ENCODE peak calls at places on chromosome 12, in six cellular contexts. D is stomach, Q is adrenal gland, T is thyroid gland, O is tibial nerve, F is heart left ventricle. M is an unnamed sample. For H3K36me3, the result is how much of the 10 kb centered on the place peaks cover.

GRCh38 chr12:68420225-68421008 is 88.3 kb upstream of the MDM1 start:
- DNase-seq in D (no peak), Q (peak), T (no peak), O (peak), F (no peak), M (no peak)

GRCh38 chr12:16613199-16613598 is 7.2 kb upstream of the LMO3 start:
- DNase-seq in D (no peak), Q (no peak), T (no peak), O (no peak), F (no peak), M (no peak)

GRCh38 chr12:95989504-95990123 is 6.5 kb downstream of the HAL start:
- DNase-seq in D (no peak), Q (no peak), T (no peak), O (no peak), F (no peak), M (no peak)

GRCh38 chr12:94435511-94435927 is 24.1 kb downstream of the CEP83 start:
- DNase-seq in D (no peak), Q (no peak), T (no peak), O (no peak), F (no peak), M (peak)

GRCh38 chr12:47296828-47297227 is 217.1 kb upstream of the AMIGO2 start:
- DNase-seq in D (no peak), Q (no peak), T (no peak), O (no peak), F (no peak), M (no peak)

GRCh38 chr12:77924703-77925102 is 94.0 kb downstream of the NAV3 start:
- DNase-seq in D (no peak), Q (no peak), T (no peak), O (no peak), F (no peak), M (no peak)

GRCh38 chr12:103880299-103881142 is 39.5 kb upstream of the NT5DC3 start:
- DNase-seq in D (no peak), Q (no peak), T (no peak), O (no peak), F (no peak), M (no peak)

GRCh38 chr12:95073698-95074520 is 491 bp upstream of the NR2C1 start:
- DNase-seq in D (no peak), Q (no peak), T (no peak), O (no peak), F (no peak), M (no peak)

GRCh38 chr12:115213538-115213961 is 529.6 kb upstream of the TBX3 start:
- DNase-seq in D (no peak), Q (no peak), T (no peak), O (no peak), F (no peak), M (no peak)

GRCh38 chr12:51351913-51352532 is 5.5 kb upstream of the CELA1 start:
- DNase-seq in D (no peak), Q (peak), T (peak), O (peak), F (no peak), M (no peak)

GRCh38 chr12:3263282-3263681 is 186.1 kb downstream of the TSPAN9 start:
- DNase-seq in D (no peak), Q (no peak), T (no peak), O (no peak), F (no peak), M (no peak)

GRCh38 chr12:39103552-39104165 is 198.3 kb upstream of the CPNE8 start:
- DNase-seq in D (no peak), Q (peak), T (no peak), O (peak), F (no peak), M (no peak)

GRCh38 chr12:119412811-119413794 is 78.6 kb downstream of the CCDC60 start:
- DNase-seq in D (peak), Q (peak), T (peak), O (peak), F (no peak), M (no peak)

GRCh38 chr12:105706321-105706972 is 376.0 kb downstream of the C12orf75 start:
- DNase-seq in D (no peak), Q (peak), T (no peak), O (no peak), F (peak), M (no peak)

GRCh38 chr12:94110258-94110657 is 38.1 kb upstream of the PLXNC1 start:
- DNase-seq in D (no peak), Q (no peak), T (no peak), O (no peak), F (no peak), M (no peak)

GRCh38 chr12:105047303-105047702 is 37.0 kb downstream of the ALDH1L2 start:
- DNase-seq in D (no peak), Q (no peak), T (no peak), O (no peak), F (no peak), M (no peak)

GRCh38 chr12:121797937-121798801 is 4.7 kb upstream of the RHOF start:
- DNase-seq in D (peak), Q (peak), T (peak), O (peak), F (peak), M (peak)

GRCh38 chr12:1630827-1631591 is 2.0 kb downstream of the WNT5B start:
- DNase-seq in D (no peak), Q (no peak), T (no peak), O (peak), F (no peak), M (no peak)

GRCh38 chr12:90343966-90344365 is 611.0 kb downstream of the CCER1 start:
- DNase-seq in D (no peak), Q (no peak), T (no peak), O (no peak), F (no peak), M (no peak)

GRCh38 chr12:51970904-51971646 is 19.6 kb downstream of the ACVR1B start:
- DNase-seq in D (no peak), Q (no peak), T (no peak), O (no peak), F (no peak), M (no peak)

GRCh38 chr12:21984375-21984774 is 43.1 kb upstream of the ABCC9 start:
- DNase-seq in D (no peak), Q (no peak), T (no peak), O (no peak), F (no peak), M (no peak)

GRCh38 chr12:53253298-53253697 is 14.8 kb upstream of the ESPL1 start:
- DNase-seq in D (no peak), Q (no peak), T (no peak), O (no peak), F (no peak), M (no peak)

GRCh38 chr12:113601656-113602263 is 130.1 kb upstream of the LHX5 start:
- DNase-seq in D (no peak), Q (no peak), T (no peak), O (no peak), F (no peak), M (no peak)

GRCh38 chr12:10363665-10363921 is 26.2 kb downstream of the KLRK1 start:
- DNase-seq in D (no peak), Q (no peak), T (no peak), O (no peak), F (no peak), M (no peak)

GRCh38 chr12:10363922-10364838 is 25.7 kb downstream of the KLRK1 start:
- DNase-seq in D (peak), Q (peak), T (peak), O (peak), F (peak), M (peak)

GRCh38 chr12:10365716-10366433 is 24.0 kb downstream of the KLRK1 start:
- DNase-seq in D (no peak), Q (peak), T (no peak), O (no peak), F (no peak), M (no peak)

GRCh38 chr12:10366875-10367274 is 23.0 kb downstream of the KLRK1 start:
- DNase-seq in D (no peak), Q (no peak), T (no peak), O (no peak), F (no peak), M (no peak)

DNA sequence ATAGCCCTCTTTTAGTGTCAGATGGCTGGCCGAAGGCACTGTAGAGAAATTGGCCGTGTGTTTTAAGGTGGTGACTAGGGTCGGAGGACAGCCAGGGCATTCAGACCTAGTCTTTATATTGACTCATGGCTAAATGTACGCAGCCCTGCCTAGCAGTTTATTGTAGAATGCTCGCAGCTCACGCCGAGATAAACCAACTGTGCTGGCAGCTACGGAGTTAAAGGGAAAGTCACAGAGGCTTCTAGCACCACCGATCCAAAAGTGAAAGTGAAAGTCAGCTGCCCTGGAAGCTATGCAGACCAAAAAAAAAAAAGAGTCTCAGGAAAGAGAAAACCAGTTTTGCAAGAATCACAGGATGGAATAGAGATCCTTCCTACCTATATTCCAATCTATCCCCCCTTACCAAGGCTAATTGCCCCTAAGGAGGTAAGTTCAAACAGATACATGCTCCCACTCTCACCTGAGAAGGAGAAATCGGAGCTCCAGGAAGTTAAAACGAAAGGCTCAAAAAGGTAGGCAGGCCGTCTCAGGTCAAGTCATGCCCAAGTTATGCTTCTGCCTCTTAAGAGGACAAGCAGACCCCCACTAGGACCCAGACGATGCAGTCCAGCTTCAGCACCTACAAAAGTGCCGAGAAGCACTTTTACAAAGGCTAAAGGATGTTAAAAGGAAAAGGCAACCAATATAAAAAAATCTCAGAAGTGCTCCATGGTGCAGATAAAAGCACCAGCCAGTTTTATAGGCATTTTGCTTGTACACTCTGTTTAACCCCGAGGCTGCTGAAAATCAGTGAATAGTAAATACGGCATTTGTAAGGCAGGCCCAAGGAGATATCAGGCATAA is 24.8 kb downstream of the KLRK1 start:
- DNase-seq in D (peak), Q (peak), T (peak), O (peak), F (no peak), M (peak)
- H3K36me3 ChIP-seq in D (under half), Q (under half), T (under half), O (under half), F (under half), M (under half)

GRCh38 chr12:109596418-109597244 is 23.0 kb downstream of the MVK start:
- DNase-seq in D (no peak), Q (no peak), T (no peak), O (no peak), F (no peak), M (no peak)

GRCh38 chr12:109597414-109597794 is 23.8 kb downstream of the MVK start:
- DNase-seq in D (no peak), Q (no peak), T (no peak), O (no peak), F (peak), M (no peak)

GRCh38 chr12:109598428-109598854 is 24.8 kb downstream of the MVK start:
- DNase-seq in D (no peak), Q (no peak), T (no peak), O (no peak), F (peak), M (no peak)

GRCh38 chr12:109599087-109599486 is 25.5 kb downstream of the MVK start:
- DNase-seq in D (no peak), Q (no peak), T (no peak), O (no peak), F (peak), M (no peak)

GRCh38 chr12:109597795-109598427 is 24.3 kb downstream of the MVK start:
- DNase-seq in D (peak), Q (peak), T (peak), O (peak), F (peak), M (peak)
- TF ChIP-seq POLR2A in D (no peak), Q (no peak), T (no peak), O (no peak), F (no peak), M (no peak)

GRCh38 chr12:56431288-56431687 is 17.9 kb downstream of the TIMELESS start:
- DNase-seq in D (no peak), Q (no peak), T (no peak), O (no peak), F (no peak), M (no peak)
- H3K36me3 ChIP-seq in D (half or more), Q (under half), T (under half), O (under half), F (under half), M (half or more)

GRCh38 chr12:106955377-106956047 is at the start of gene TMEM263:
- DNase-seq in D (peak), Q (peak), T (peak), O (peak), F (peak), M (peak)
- TF ChIP-seq POLR2A in D (no peak), Q (peak), T (peak), O (peak), F (peak), M (peak)

GRCh38 chr12:128813392-128813791 is 10.4 kb downstream of the SLC15A4 start:
- DNase-seq in D (peak), Q (no peak), T (no peak), O (no peak), F (no peak), M (no peak)
- H3K36me3 ChIP-seq in D (under half), Q (under half), T (under half), O (under half), F (under half), M (under half)

GRCh38 chr12:49111206-49111605 is 559 bp upstream of the LMBR1L start:
- DNase-seq in D (no peak), Q (no peak), T (no peak), O (no peak), F (no peak), M (no peak)

GRCh38 chr12:49110191-49111155 is at the start of gene LMBR1L:
- DNase-seq in D (peak), Q (peak), T (peak), O (peak), F (peak), M (peak)

GRCh38 chr12:49105504-49106120 is 5.0 kb downstream of the LMBR1L start:
- DNase-seq in D (no peak), Q (no peak), T (no peak), O (no peak), F (no peak), M (no peak)

GRCh38 chr12:49109631-49110172 is 945 bp downstream of the LMBR1L start:
- DNase-seq in D (no peak), Q (no peak), T (no peak), O (no peak), F (no peak), M (no peak)

DNA sequence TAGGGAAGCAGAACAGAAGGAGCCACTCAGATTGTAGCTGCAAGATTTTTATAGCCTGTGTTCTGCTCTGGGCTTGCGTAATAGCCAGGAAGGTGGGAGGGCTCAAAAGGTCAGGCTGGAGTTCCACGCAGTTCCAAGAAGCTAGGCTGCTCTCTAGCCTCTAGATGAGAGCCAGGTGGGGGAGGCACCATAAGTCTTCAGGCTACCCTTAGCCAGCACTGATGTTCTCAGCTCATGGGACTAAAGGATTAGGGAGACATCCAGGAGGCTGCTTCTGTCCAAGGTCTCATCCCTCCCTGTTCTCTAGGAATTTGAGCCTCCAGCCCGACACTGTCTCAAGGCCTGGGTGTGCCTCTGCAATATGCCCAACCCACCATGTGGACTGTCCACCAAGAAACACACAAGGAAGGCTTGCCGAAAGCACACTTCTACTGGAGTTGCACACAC is 1.7 kb downstream of the LMBR1L start:
- DNase-seq in D (no peak), Q (peak), T (peak), O (peak), F (no peak), M (no peak)
- TF ChIP-seq POLR2A in D (no peak), Q (peak), T (no peak), O (no peak), F (peak), M (no peak)

GRCh38 chr12:132568301-132568700 is 42.1 kb downstream of the LRCOL1 start:
- DNase-seq in D (no peak), Q (no peak), T (no peak), O (no peak), F (no peak), M (no peak)

GRCh38 chr12:132571051-132571450 is 39.3 kb downstream of the LRCOL1 start:
- DNase-seq in D (no peak), Q (no peak), T (no peak), O (no peak), F (no peak), M (no peak)

GRCh38 chr12:132569856-132570480 is 40.4 kb downstream of the LRCOL1 start:
- DNase-seq in D (no peak), Q (no peak), T (no peak), O (no peak), F (no peak), M (no peak)

GRCh38 chr12:132570635-132571034 is 39.7 kb downstream of the LRCOL1 start:
- DNase-seq in D (no peak), Q (no peak), T (no peak), O (no peak), F (no peak), M (no peak)

GRCh38 chr12:132568826-132569480 is 41.4 kb downstream of the LRCOL1 start:
- DNase-seq in D (no peak), Q (no peak), T (no peak), O (no peak), F (no peak), M (no peak)
- H3K36me3 ChIP-seq in D (half or more), Q (under half), T (under half), O (under half), F (under half), M (under half)

GRCh38 chr12:14959916-14960315 is 1.5 kb downstream of the ARHGDIB start:
- DNase-seq in D (no peak), Q (no peak), T (no peak), O (no peak), F (peak), M (peak)
- TF ChIP-seq POLR2A in D (no peak), Q (no peak), T (no peak), O (no peak), F (no peak), M (no peak)

GRCh38 chr12:26123482-26123980 is 1.3 kb downstream of the BHLHE41 start:
- DNase-seq in D (no peak), Q (no peak), T (no peak), O (no peak), F (no peak), M (no peak)
- H3K36me3 ChIP-seq in D (under half), Q (under half), T (under half), O (under half), F (under half), M (under half)

M was measured in spleen.